ENCODE peak calls at places on chromosomes 5 and 9, in nine cellular contexts. One of them, this sample, is unnamed.

GRCh38 chr5:81393783-81394718 is at the start of gene ACOT12:
- DNase-seq in ELR: peak
- DNase-seq in COR-L47: no peak
- DNase-seq in tibial nerve: no peak
- DNase-seq in BJ: no peak
- DNase-seq in heart right ventricle: peak
- DNase-seq in stimulated activated CD4-positive, alpha-beta T cell treated with anti-CD3 and anti-CD28 coated beads, Interleukin-15, amount 100 ng/mL, for 1 hour: no peak
- DNase-seq in activated gamma-delta T cell treated with anti-CD3 and anti-CD28 coated beads, Interleukin-2, amount 50 U/mL, for 16 hours: no peak
- DNase-seq in GM19239: no peak
- DNase-seq in this sample: peak

GRCh38 chr9:79661926-79662552 is 90.3 kb downstream of the TLE4 start:
- DNase-seq in ELR: no peak
- DNase-seq in COR-L47: no peak
- DNase-seq in tibial nerve: no peak
- DNase-seq in BJ: no peak
- DNase-seq in heart right ventricle: no peak
- DNase-seq in stimulated activated CD4-positive, alpha-beta T cell treated with anti-CD3 and anti-CD28 coated beads, Interleukin-15, amount 100 ng/mL, for 1 hour: no peak
- DNase-seq in activated gamma-delta T cell treated with anti-CD3 and anti-CD28 coated beads, Interleukin-2, amount 50 U/mL, for 16 hours: no peak
- DNase-seq in GM19239: no peak
- DNase-seq in this sample: no peak

GRCh38 chr5:135034963-135035677 is 1.1 kb upstream of the PITX1 start:
- DNase-seq in ELR: no peak
- DNase-seq in COR-L47: no peak
- DNase-seq in tibial nerve: no peak
- DNase-seq in BJ: no peak
- DNase-seq in heart right ventricle: no peak
- DNase-seq in stimulated activated CD4-positive, alpha-beta T cell treated with anti-CD3 and anti-CD28 coated beads, Interleukin-15, amount 100 ng/mL, for 1 hour: no peak
- DNase-seq in activated gamma-delta T cell treated with anti-CD3 and anti-CD28 coated beads, Interleukin-2, amount 50 U/mL, for 16 hours: no peak
- DNase-seq in GM19239: no peak
- DNase-seq in this sample: no peak

GRCh38 chr5:5470933-5471332 is 48.5 kb downstream of the ICE1 start:
- DNase-seq in ELR: no peak
- DNase-seq in COR-L47: no peak
- DNase-seq in tibial nerve: no peak
- DNase-seq in BJ: no peak
- DNase-seq in heart right ventricle: no peak
- DNase-seq in stimulated activated CD4-positive, alpha-beta T cell treated with anti-CD3 and anti-CD28 coated beads, Interleukin-15, amount 100 ng/mL, for 1 hour: no peak
- DNase-seq in activated gamma-delta T cell treated with anti-CD3 and anti-CD28 coated beads, Interleukin-2, amount 50 U/mL, for 16 hours: no peak
- DNase-seq in GM19239: no peak
- DNase-seq in this sample: no peak

GRCh38 chr5:178212241-178213002 is 8.1 kb downstream of the HNRNPAB start:
- DNase-seq in ELR: no peak
- DNase-seq in COR-L47: no peak
- DNase-seq in tibial nerve: no peak
- DNase-seq in BJ: no peak
- DNase-seq in heart right ventricle: no peak
- DNase-seq in stimulated activated CD4-positive, alpha-beta T cell treated with anti-CD3 and anti-CD28 coated beads, Interleukin-15, amount 100 ng/mL, for 1 hour: no peak
- DNase-seq in activated gamma-delta T cell treated with anti-CD3 and anti-CD28 coated beads, Interleukin-2, amount 50 U/mL, for 16 hours: no peak
- DNase-seq in GM19239: no peak
- DNase-seq in this sample: no peak

GRCh38 chr9:129964901-129965734 is 77.9 kb downstream of the FNBP1 start:
- DNase-seq in ELR: peak
- DNase-seq in COR-L47: no peak
- DNase-seq in tibial nerve: no peak
- DNase-seq in BJ: peak
- DNase-seq in heart right ventricle: no peak
- DNase-seq in stimulated activated CD4-positive, alpha-beta T cell treated with anti-CD3 and anti-CD28 coated beads, Interleukin-15, amount 100 ng/mL, for 1 hour: no peak
- DNase-seq in activated gamma-delta T cell treated with anti-CD3 and anti-CD28 coated beads, Interleukin-2, amount 50 U/mL, for 16 hours: no peak
- DNase-seq in GM19239: no peak
- DNase-seq in this sample: peak

GRCh38 chr9:4005896-4006295 is 294.0 kb downstream of the GLIS3 start:
- DNase-seq in ELR: no peak
- DNase-seq in COR-L47: no peak
- DNase-seq in tibial nerve: no peak
- DNase-seq in BJ: no peak
- DNase-seq in heart right ventricle: no peak
- DNase-seq in stimulated activated CD4-positive, alpha-beta T cell treated with anti-CD3 and anti-CD28 coated beads, Interleukin-15, amount 100 ng/mL, for 1 hour: no peak
- DNase-seq in activated gamma-delta T cell treated with anti-CD3 and anti-CD28 coated beads, Interleukin-2, amount 50 U/mL, for 16 hours: no peak
- DNase-seq in GM19239: no peak
- DNase-seq in this sample: no peak

GRCh38 chr9:76415731-76416130 is 21.5 kb upstream of the RFK start:
- DNase-seq in ELR: no peak
- DNase-seq in COR-L47: peak
- DNase-seq in tibial nerve: no peak
- DNase-seq in BJ: no peak
- DNase-seq in heart right ventricle: no peak
- DNase-seq in stimulated activated CD4-positive, alpha-beta T cell treated with anti-CD3 and anti-CD28 coated beads, Interleukin-15, amount 100 ng/mL, for 1 hour: no peak
- DNase-seq in activated gamma-delta T cell treated with anti-CD3 and anti-CD28 coated beads, Interleukin-2, amount 50 U/mL, for 16 hours: no peak
- DNase-seq in GM19239: no peak
- DNase-seq in this sample: no peak

GRCh38 chr9:136886610-136887597 is 588 bp downstream of the TRAF2 start:
- DNase-seq in ELR: peak
- DNase-seq in COR-L47: no peak
- DNase-seq in tibial nerve: no peak
- DNase-seq in BJ: no peak
- DNase-seq in heart right ventricle: no peak
- DNase-seq in stimulated activated CD4-positive, alpha-beta T cell treated with anti-CD3 and anti-CD28 coated beads, Interleukin-15, amount 100 ng/mL, for 1 hour: no peak
- DNase-seq in activated gamma-delta T cell treated with anti-CD3 and anti-CD28 coated beads, Interleukin-2, amount 50 U/mL, for 16 hours: no peak
- DNase-seq in GM19239: peak
- DNase-seq in this sample: peak

GRCh38 chr9:136614967-136615623 is 47.6 kb upstream of the EGFL7 start:
- DNase-seq in ELR: no peak
- DNase-seq in COR-L47: no peak
- DNase-seq in tibial nerve: no peak
- DNase-seq in BJ: no peak
- DNase-seq in heart right ventricle: peak
- DNase-seq in stimulated activated CD4-positive, alpha-beta T cell treated with anti-CD3 and anti-CD28 coated beads, Interleukin-15, amount 100 ng/mL, for 1 hour: no peak
- DNase-seq in activated gamma-delta T cell treated with anti-CD3 and anti-CD28 coated beads, Interleukin-2, amount 50 U/mL, for 16 hours: no peak
- DNase-seq in GM19239: no peak
- DNase-seq in this sample: peak

GRCh38 chr5:41924526-41924871 is 582 bp upstream of the FBXO4 start:
- DNase-seq in ELR: no peak
- DNase-seq in COR-L47: no peak
- DNase-seq in tibial nerve: no peak
- DNase-seq in BJ: no peak
- DNase-seq in heart right ventricle: no peak
- DNase-seq in stimulated activated CD4-positive, alpha-beta T cell treated with anti-CD3 and anti-CD28 coated beads, Interleukin-15, amount 100 ng/mL, for 1 hour: no peak
- DNase-seq in activated gamma-delta T cell treated with anti-CD3 and anti-CD28 coated beads, Interleukin-2, amount 50 U/mL, for 16 hours: no peak
- DNase-seq in GM19239: no peak
- DNase-seq in this sample: no peak

GRCh38 chr9:75001719-75002421 is 26.2 kb downstream of the CARNMT1 start:
- DNase-seq in ELR: peak
- DNase-seq in COR-L47: peak
- DNase-seq in tibial nerve: peak
- DNase-seq in BJ: peak
- DNase-seq in heart right ventricle: no peak
- DNase-seq in stimulated activated CD4-positive, alpha-beta T cell treated with anti-CD3 and anti-CD28 coated beads, Interleukin-15, amount 100 ng/mL, for 1 hour: no peak
- DNase-seq in activated gamma-delta T cell treated with anti-CD3 and anti-CD28 coated beads, Interleukin-2, amount 50 U/mL, for 16 hours: no peak
- DNase-seq in GM19239: peak
- DNase-seq in this sample: peak

GRCh38 chr9:134268308-134268724 is 57.9 kb upstream of the RXRA start:
- DNase-seq in ELR: no peak
- DNase-seq in COR-L47: no peak
- DNase-seq in tibial nerve: no peak
- DNase-seq in BJ: no peak
- DNase-seq in heart right ventricle: no peak
- DNase-seq in stimulated activated CD4-positive, alpha-beta T cell treated with anti-CD3 and anti-CD28 coated beads, Interleukin-15, amount 100 ng/mL, for 1 hour: no peak
- DNase-seq in activated gamma-delta T cell treated with anti-CD3 and anti-CD28 coated beads, Interleukin-2, amount 50 U/mL, for 16 hours: no peak
- DNase-seq in GM19239: peak
- DNase-seq in this sample: no peak

GRCh38 chr9:121294866-121295661 is 27.1 kb downstream of the GSN start:
- DNase-seq in ELR: no peak
- DNase-seq in COR-L47: no peak
- DNase-seq in tibial nerve: peak
- DNase-seq in BJ: no peak
- DNase-seq in heart right ventricle: peak
- DNase-seq in stimulated activated CD4-positive, alpha-beta T cell treated with anti-CD3 and anti-CD28 coated beads, Interleukin-15, amount 100 ng/mL, for 1 hour: no peak
- DNase-seq in activated gamma-delta T cell treated with anti-CD3 and anti-CD28 coated beads, Interleukin-2, amount 50 U/mL, for 16 hours: no peak
- DNase-seq in GM19239: no peak
- DNase-seq in this sample: no peak

GRCh38 chr9:68536876-68537490 is 3.7 kb downstream of the TMEM252 start:
- DNase-seq in ELR: no peak
- DNase-seq in COR-L47: no peak
- DNase-seq in tibial nerve: no peak
- DNase-seq in BJ: no peak
- DNase-seq in heart right ventricle: no peak
- DNase-seq in stimulated activated CD4-positive, alpha-beta T cell treated with anti-CD3 and anti-CD28 coated beads, Interleukin-15, amount 100 ng/mL, for 1 hour: no peak
- DNase-seq in activated gamma-delta T cell treated with anti-CD3 and anti-CD28 coated beads, Interleukin-2, amount 50 U/mL, for 16 hours: no peak
- DNase-seq in GM19239: no peak
- DNase-seq in this sample: no peak